ENCODE peak calls at places on chromosomes 4 and X, in four cellular contexts. One of them, this sample, is unnamed.

GRCh38 chr4:127609484-127609883 is 23.3 kb upstream of the INTU start:
- DNase-seq in HFFc6: no peak
- DNase-seq in K562: no peak
- DNase-seq in glutamatergic neuron: no peak
- DNase-seq in this sample: no peak

GRCh38 chr4:7147661-7148310 is 44.6 kb upstream of the SORCS2 start:
- DNase-seq in glutamatergic neuron: no peak
- DNase-seq in HFFc6: no peak
- DNase-seq in K562: no peak
- DNase-seq in this sample: no peak

GRCh38 chr4:95510877-95511276 is 37.9 kb downstream of the UNC5C start:
- DNase-seq in glutamatergic neuron: no peak
- DNase-seq in HFFc6: no peak
- DNase-seq in K562: no peak
- DNase-seq in this sample: no peak

GRCh38 chr4:113467581-113467980 is 294.0 kb downstream of the CAMK2D start:
- DNase-seq in K562: no peak
- DNase-seq in HFFc6: peak; percentile 78
- DNase-seq in glutamatergic neuron: no peak
- DNase-seq in this sample: no peak

GRCh38 chrX:3178329-3178728 is 137.1 kb downstream of the ARSF start:
- DNase-seq in glutamatergic neuron: no peak
- DNase-seq in HFFc6: no peak
- DNase-seq in K562: no peak
- DNase-seq in this sample: no peak

GRCh38 chr4:113958766-113959540 is 20.5 kb downstream of the ARSJ start:
- DNase-seq in HFFc6: peak; percentile 95
- DNase-seq in glutamatergic neuron: no peak
- DNase-seq in K562: no peak
- DNase-seq in this sample: no peak

GRCh38 chrX:103376979-103377324 is 614 bp downstream of the BEX3 start:
- DNase-seq in K562: no peak
- DNase-seq in glutamatergic neuron: peak; percentile 39
- DNase-seq in HFFc6: no peak
- DNase-seq in this sample: peak; percentile 21

GRCh38 chr4:159191989-159192388 is 89.1 kb downstream of the RAPGEF2 start:
- DNase-seq in glutamatergic neuron: no peak
- DNase-seq in K562: peak; percentile 49
- DNase-seq in HFFc6: peak; percentile 76
- DNase-seq in this sample: no peak

GRCh38 chrX:115013705-115014104 is 3.7 kb downstream of the IL13RA2 start:
- DNase-seq in glutamatergic neuron: no peak
- DNase-seq in K562: no peak
- DNase-seq in HFFc6: peak; percentile 2
- DNase-seq in this sample: no peak

GRCh38 chrX:55253528-55253927 is 11.2 kb downstream of the PAGE3 start:
- DNase-seq in glutamatergic neuron: no peak
- DNase-seq in K562: no peak
- DNase-seq in HFFc6: no peak
- DNase-seq in this sample: no peak

GRCh38 chr4:168840988-168841681 is 168.9 kb downstream of the CBR4 start:
- DNase-seq in HFFc6: no peak
- DNase-seq in glutamatergic neuron: no peak
- DNase-seq in K562: no peak
- DNase-seq in this sample: no peak

GRCh38 chr4:48237996-48238645 is 31.5 kb downstream of the TEC start:
- DNase-seq in HFFc6: no peak
- DNase-seq in K562: no peak
- DNase-seq in glutamatergic neuron: no peak
- DNase-seq in this sample: no peak

GRCh38 chr4:57074753-57075152 is 35.4 kb downstream of the IGFBP7 start:
- DNase-seq in HFFc6: peak; percentile 87
- DNase-seq in K562: no peak
- DNase-seq in glutamatergic neuron: no peak
- DNase-seq in this sample: no peak

GRCh38 chr4:113043591-113043990 is 5.9 kb upstream of the ANK2 start:
- DNase-seq in HFFc6: no peak
- DNase-seq in glutamatergic neuron: no peak
- DNase-seq in K562: no peak
- DNase-seq in this sample: no peak

GRCh38 chrX:71910526-71911022 is at the start of gene NHSL2:
- DNase-seq in K562: no peak
- DNase-seq in glutamatergic neuron: peak; percentile 65
- DNase-seq in HFFc6: no peak
- DNase-seq in this sample: peak; percentile 36

GRCh38 chr4:39730067-39730466 is 32.1 kb downstream of the UBE2K start:
- DNase-seq in glutamatergic neuron: no peak
- DNase-seq in K562: no peak
- DNase-seq in HFFc6: no peak
- DNase-seq in this sample: no peak

GRCh38 chr4:73034896-73035295 is 34.6 kb downstream of the COX18 start:
- DNase-seq in K562: no peak
- DNase-seq in HFFc6: no peak
- DNase-seq in glutamatergic neuron: no peak
- DNase-seq in this sample: no peak

GRCh38 chr4:87005690-87006461 is 71.1 kb downstream of the AFF1 start:
- DNase-seq in K562: no peak
- DNase-seq in glutamatergic neuron: no peak
- DNase-seq in HFFc6: no peak
- DNase-seq in this sample: no peak

GRCh38 chr4:25702848-25703247 is 47.2 kb downstream of the SLC34A2 start:
- DNase-seq in HFFc6: peak; percentile 70
- DNase-seq in K562: no peak
- DNase-seq in glutamatergic neuron: no peak
- DNase-seq in this sample: no peak

GRCh38 chrX:19046343-19047215 is 62.7 kb upstream of the PHKA2 start:
- DNase-seq in HFFc6: peak; percentile 40
- DNase-seq in glutamatergic neuron: no peak
- DNase-seq in K562: no peak
- DNase-seq in this sample: no peak

GRCh38 chr4:86400216-86400615 is 40.4 kb upstream of the MAPK10 start:
- DNase-seq in HFFc6: no peak
- DNase-seq in glutamatergic neuron: no peak
- DNase-seq in K562: no peak
- DNase-seq in this sample: no peak

GRCh38 chrX:46185923-46186810 is 359.1 kb downstream of the ZNF674 start:
- DNase-seq in glutamatergic neuron: no peak
- DNase-seq in HFFc6: no peak
- DNase-seq in K562: no peak
- DNase-seq in this sample: no peak

GRCh38 chr4:109432676-109433075 is 939 bp upstream of the SEC24B start:
- DNase-seq in K562: no peak
- DNase-seq in HFFc6: peak; percentile 76
- DNase-seq in glutamatergic neuron: no peak
- DNase-seq in this sample: no peak

GRCh38 chr4:169906821-169907220 is 119.4 kb downstream of the MFAP3L start:
- DNase-seq in K562: no peak
- DNase-seq in HFFc6: no peak
- DNase-seq in glutamatergic neuron: no peak
- DNase-seq in this sample: no peak

GRCh38 chr4:97662133-97662532 is 481.1 kb downstream of the STPG2 start:
- DNase-seq in glutamatergic neuron: no peak
- DNase-seq in HFFc6: no peak
- DNase-seq in K562: no peak
- DNase-seq in this sample: no peak

GRCh38 chr4:8915201-8916200 is 43.9 kb upstream of the HMX1 start:
- DNase-seq in glutamatergic neuron: no peak
- DNase-seq in K562: peak; percentile 2
- DNase-seq in HFFc6: no peak
- DNase-seq in this sample: no peak

GRCh38 chr4:14529653-14530052 is 472.6 kb upstream of the CPEB2 start:
- DNase-seq in HFFc6: no peak
- DNase-seq in glutamatergic neuron: no peak
- DNase-seq in K562: no peak
- DNase-seq in this sample: no peak

GRCh38 chrX:56800801-56801200 is 71.8 kb downstream of the NBDY start:
- DNase-seq in K562: no peak
- DNase-seq in HFFc6: no peak
- DNase-seq in glutamatergic neuron: no peak
- DNase-seq in this sample: no peak

DNA sequence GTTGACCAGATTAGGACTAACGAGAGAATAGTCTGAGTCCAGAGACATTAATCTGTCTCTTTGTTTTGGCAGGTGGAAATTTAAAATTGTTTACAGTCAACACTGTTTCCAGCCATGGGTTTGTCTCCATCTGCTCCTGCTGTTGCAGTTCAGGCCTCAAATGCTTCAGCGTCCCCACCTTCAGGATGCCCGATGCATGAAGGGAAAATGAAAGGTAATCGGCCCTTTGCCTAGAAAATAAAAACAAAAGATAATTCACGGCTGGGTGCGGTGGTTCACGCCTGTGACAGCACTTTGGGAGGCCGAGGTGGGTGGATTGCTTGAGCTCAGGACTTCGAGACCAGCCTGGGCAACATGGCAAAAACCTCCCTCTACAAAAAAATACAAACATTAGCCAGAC is 815 bp downstream of the HCCS start:
- DNase-seq in glutamatergic neuron: no peak
- DNase-seq in K562: no peak
- DNase-seq in HFFc6: no peak
- DNase-seq in this sample: no peak
- TF ChIP-seq CTCF in glutamatergic neuron: no peak
- TF ChIP-seq CTCF in K562: no peak
- TF ChIP-seq CTCF in HFFc6: no peak
- TF ChIP-seq CTCF in this sample: no peak

GRCh38 chr4:125316391-125316780 is 1.6 kb downstream of the FAT4 start:
- DNase-seq in HFFc6: peak; percentile 20
- DNase-seq in K562: no peak
- DNase-seq in glutamatergic neuron: peak; percentile 30
- DNase-seq in this sample: peak; percentile 25

GRCh38 chr4:125313497-125313896 is 1.3 kb upstream of the FAT4 start:
- DNase-seq in glutamatergic neuron: no peak
- DNase-seq in HFFc6: peak; percentile 90
- DNase-seq in K562: peak; percentile 50
- DNase-seq in this sample: peak; percentile 72

GRCh38 chr4:125313989-125314602 is 659 bp upstream of the FAT4 start:
- DNase-seq in HFFc6: no peak
- DNase-seq in glutamatergic neuron: no peak
- DNase-seq in K562: no peak
- DNase-seq in this sample: peak; percentile 14

GRCh38 chr4:125315571-125316390 is 1.0 kb downstream of the FAT4 start:
- DNase-seq in glutamatergic neuron: peak; percentile 80
- DNase-seq in K562: no peak
- DNase-seq in HFFc6: peak; percentile 23
- DNase-seq in this sample: peak; percentile 65

DNA sequence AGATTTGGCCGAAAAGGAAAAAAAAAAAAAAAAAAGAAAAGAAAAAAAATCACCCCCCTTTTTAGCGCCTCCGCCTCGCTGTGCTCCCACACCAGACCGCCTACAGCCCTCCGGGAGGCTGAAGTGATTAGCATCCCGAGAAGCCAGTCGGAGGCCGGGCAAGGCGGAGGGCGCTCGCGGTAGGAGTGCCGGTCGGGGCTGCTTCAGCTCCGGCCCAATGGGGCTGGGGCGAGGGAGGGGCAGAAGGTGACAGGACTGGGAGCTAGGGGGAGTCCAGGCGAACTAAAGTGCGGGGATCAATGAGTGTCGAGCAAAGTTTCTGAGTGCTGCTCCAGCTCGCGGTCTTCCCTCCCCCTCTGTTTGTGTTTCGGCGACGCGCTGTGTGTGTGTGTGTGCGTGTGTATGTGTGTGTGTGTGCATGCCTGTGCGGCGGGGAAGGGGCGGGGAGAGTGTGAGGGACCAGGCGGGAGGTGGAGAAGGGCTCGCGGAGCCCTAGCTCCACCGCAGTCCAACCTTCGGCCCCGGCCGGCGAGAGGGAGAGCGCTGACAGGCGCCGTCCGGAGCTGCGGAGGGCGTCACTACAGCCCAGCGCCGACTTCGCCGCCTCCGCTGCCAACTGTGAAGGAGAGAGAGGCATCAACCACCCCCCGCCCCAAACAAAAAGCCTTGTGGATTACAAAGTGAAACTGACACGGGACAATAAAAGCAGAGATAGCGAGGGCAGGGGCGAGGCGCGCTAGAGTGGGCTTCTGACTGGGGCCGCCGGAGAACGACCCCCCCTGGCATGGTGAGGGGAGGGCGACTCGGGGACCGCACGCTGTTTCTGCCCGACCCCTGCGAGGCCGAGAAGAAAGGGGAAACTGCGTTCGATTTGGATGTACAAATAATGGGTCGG is at the start of gene FAT4:
- DNase-seq in HFFc6: peak; percentile 99
- DNase-seq in glutamatergic neuron: peak; percentile 92
- DNase-seq in K562: peak; percentile 35
- DNase-seq in this sample: peak; percentile 95
- TF ChIP-seq CTCF in HFFc6: peak; percentile 60
- TF ChIP-seq CTCF in glutamatergic neuron: no peak
- TF ChIP-seq CTCF in K562: no peak
- TF ChIP-seq CTCF in this sample: no peak

DNA sequence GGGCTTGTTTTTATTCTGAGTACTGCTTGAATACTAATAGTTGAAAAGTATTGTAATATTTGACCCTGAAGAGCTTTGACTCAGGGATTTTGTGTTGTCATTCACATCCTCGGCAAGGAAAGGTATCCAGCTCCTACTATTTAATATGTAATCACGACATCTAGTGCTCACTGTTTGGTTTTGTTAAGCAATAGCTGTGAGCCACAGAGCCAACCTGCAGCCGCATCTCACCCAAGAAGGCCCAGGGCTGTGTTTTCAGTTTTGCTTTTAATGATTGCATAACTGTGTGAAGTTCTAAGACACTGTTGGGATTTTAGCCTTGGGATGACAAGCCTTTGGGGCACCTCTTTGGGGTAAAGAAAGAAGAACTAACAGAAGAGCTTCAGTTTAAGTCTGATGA is 158.0 kb downstream of the RELL1 start:
- DNase-seq in K562: no peak
- DNase-seq in HFFc6: no peak
- DNase-seq in glutamatergic neuron: no peak
- DNase-seq in this sample: no peak
- TF ChIP-seq CTCF in K562: no peak
- TF ChIP-seq CTCF in HFFc6: no peak
- TF ChIP-seq CTCF in glutamatergic neuron: no peak
- TF ChIP-seq CTCF in this sample: no peak

GRCh38 chrX:149372861-149373260 is 132.2 kb downstream of the IDS start:
- DNase-seq in glutamatergic neuron: no peak
- DNase-seq in K562: no peak
- DNase-seq in HFFc6: no peak
- DNase-seq in this sample: no peak
- TF ChIP-seq CTCF in glutamatergic neuron: no peak
- TF ChIP-seq CTCF in K562: no peak
- TF ChIP-seq CTCF in HFFc6: no peak
- TF ChIP-seq CTCF in this sample: no peak

GRCh38 chr4:125750827-125751466 is 436.2 kb downstream of the FAT4 start:
- DNase-seq in glutamatergic neuron: no peak
- DNase-seq in K562: no peak
- DNase-seq in HFFc6: peak; percentile 29
- DNase-seq in this sample: peak; percentile 47
- TF ChIP-seq CTCF in glutamatergic neuron: no peak
- TF ChIP-seq CTCF in K562: no peak
- TF ChIP-seq CTCF in HFFc6: peak; percentile 68
- TF ChIP-seq CTCF in this sample: no peak